ENCODE peak calls at places on chromosomes 16 and 17, in ten cellular contexts. E, S, X, K, L, Z, B, T, Y and C are unnamed samples.

GRCh38 chr16:12583237-12583897 is 220.3 kb downstream of the CPPED1 start:
- DNase-seq in E (no peak), S (no peak), X (no peak), K (no peak), L (no peak), Z (no peak), B (no peak), T (no peak), Y (no peak), C (no peak)

GRCh38 chr17:77322534-77323412 is 182.0 kb downstream of the SEC14L1 start:
- DNase-seq in E (peak; percentile 99), S (peak; percentile 71), X (no peak), K (peak; percentile 99), L (peak; percentile 2), Z (peak; percentile 95), B (peak; percentile 95), T (peak; percentile 99), Y (no peak), C (peak; percentile 98)

GRCh38 chr16:53899471-53899870 is 195.5 kb downstream of the FTO start:
- DNase-seq in E (peak; percentile 34), S (no peak), X (no peak), K (no peak), L (no peak), Z (no peak), B (no peak), T (peak; percentile 40), Y (no peak), C (no peak)

GRCh38 chr16:72948238-72948559 is 99.7 kb downstream of the ZFHX3 start:
- DNase-seq in E (no peak), S (no peak), X (no peak), K (no peak), L (no peak), Z (no peak), B (no peak), T (no peak), Y (no peak), C (no peak)

GRCh38 chr17:62963296-62963695 is 2.7 kb upstream of the TANC2 start:
- DNase-seq in E (peak; percentile 42), S (no peak), X (no peak), K (peak; percentile 87), L (no peak), Z (no peak), B (peak; percentile 59), T (peak; percentile 68), Y (no peak), C (peak; percentile 67)

GRCh38 chr16:85733839-85734170 is 17.1 kb downstream of the C16orf74 start:
- DNase-seq in E (no peak), S (peak; percentile 64), X (no peak), K (peak; percentile 42), L (no peak), Z (no peak), B (peak; percentile 47), T (peak; percentile 44), Y (no peak), C (peak; percentile 55)

GRCh38 chr17:40836020-40836419 is 13.6 kb upstream of the KRT10 start:
- DNase-seq in E (no peak), S (no peak), X (no peak), K (no peak), L (no peak), Z (no peak), B (no peak), T (no peak), Y (no peak), C (no peak)

GRCh38 chr17:43822566-43823190 is 10.3 kb downstream of the MPP3 start:
- DNase-seq in E (peak; percentile 47), S (no peak), X (no peak), K (no peak), L (no peak), Z (no peak), B (no peak), T (no peak), Y (no peak), C (no peak)

GRCh38 chr17:21674242-21674731 is 18.0 kb upstream of the KCNJ18 start:
- DNase-seq in E (no peak), S (peak; percentile 68), X (no peak), K (no peak), L (no peak), Z (no peak), B (no peak), T (no peak), Y (no peak), C (no peak)

GRCh38 chr17:19354123-19354522 is 8.4 kb downstream of the B9D1 start:
- DNase-seq in E (peak; percentile 83), S (no peak), X (no peak), K (peak; percentile 90), L (no peak), Z (peak; percentile 78), B (peak; percentile 86), T (peak; percentile 85), Y (no peak), C (peak; percentile 91)

GRCh38 chr17:40363480-40363838 is 1.1 kb downstream of the GJD3 start:
- DNase-seq in E (no peak), S (no peak), X (no peak), K (peak; percentile 52), L (no peak), Z (no peak), B (peak; percentile 71), T (peak; percentile 48), Y (no peak), C (no peak)

GRCh38 chr17:81509048-81509686 is 3.4 kb downstream of the ACTG1 start:
- DNase-seq in E (peak; percentile 47), S (no peak), X (no peak), K (peak; percentile 65), L (no peak), Z (no peak), B (no peak), T (no peak), Y (no peak), C (no peak)

GRCh38 chr16:2753523-2754020 is 1.1 kb downstream of the SRRM2 start:
- DNase-seq in E (no peak), S (no peak), X (no peak), K (no peak), L (no peak), Z (no peak), B (peak; percentile 44), T (peak; percentile 29), Y (no peak), C (peak; percentile 37)

GRCh38 chr17:43025766-43026537 is 921 bp downstream of the RND2 start:
- DNase-seq in E (no peak), S (no peak), X (no peak), K (no peak), L (no peak), Z (no peak), B (no peak), T (no peak), Y (no peak), C (no peak)

GRCh38 chr17:64326420-64327054 is 63.5 kb upstream of the TEX2 start:
- DNase-seq in E (peak; percentile 98), S (peak; percentile 74), X (no peak), K (peak; percentile 68), L (no peak), Z (no peak), B (no peak), T (peak; percentile 94), Y (no peak), C (peak; percentile 48)

GRCh38 chr17:29677139-29677834 is 54.6 kb upstream of the CORO6 start:
- DNase-seq in E (peak; percentile 61), S (peak; percentile 57), X (no peak), K (no peak), L (no peak), Z (no peak), B (no peak), T (peak; percentile 68), Y (no peak), C (no peak)

GRCh38 chr17:44216173-44216572 is 3.3 kb downstream of the UBTF start:
- DNase-seq in E (no peak), S (no peak), X (peak; percentile 44), K (no peak), L (peak; percentile 61), Z (no peak), B (no peak), T (no peak), Y (peak; percentile 72), C (no peak)

GRCh38 chr16:12497558-12497957 is 306.1 kb downstream of the CPPED1 start:
- DNase-seq in E (no peak), S (no peak), X (no peak), K (no peak), L (no peak), Z (no peak), B (no peak), T (no peak), Y (no peak), C (no peak)

GRCh38 chr17:45389354-45389753 is 43.3 kb downstream of the ARHGAP27 start:
- DNase-seq in E (no peak), S (no peak), X (no peak), K (no peak), L (no peak), Z (no peak), B (no peak), T (no peak), Y (no peak), C (no peak)

GRCh38 chr17:67531291-67531690 is 154.2 kb downstream of the PITPNC1 start:
- DNase-seq in E (peak; percentile 34), S (peak; percentile 62), X (no peak), K (no peak), L (no peak), Z (no peak), B (peak; percentile 37), T (peak; percentile 16), Y (no peak), C (no peak)

GRCh38 chr17:6231886-6232767 is 161.9 kb downstream of the WSCD1 start:
- DNase-seq in E (no peak), S (no peak), X (no peak), K (peak; percentile 52), L (no peak), Z (no peak), B (no peak), T (no peak), Y (no peak), C (peak; percentile 10)

GRCh38 chr17:35257080-35257701 is 14.3 kb downstream of the SLFN5 start:
- DNase-seq in E (peak; percentile 78), S (no peak), X (no peak), K (peak; percentile 65), L (no peak), Z (no peak), B (no peak), T (peak; percentile 77), Y (no peak), C (peak; percentile 60)

GRCh38 chr17:15298176-15298575 is 33.0 kb upstream of the PMP22 start:
- DNase-seq in E (peak; percentile 39), S (no peak), X (no peak), K (peak; percentile 71), L (no peak), Z (no peak), B (peak; percentile 65), T (peak; percentile 74), Y (no peak), C (peak; percentile 75)

GRCh38 chr16:72938426-72939164 is 109.3 kb downstream of the ZFHX3 start:
- DNase-seq in E (peak; percentile 93), S (peak; percentile 89), X (no peak), K (peak; percentile 58), L (no peak), Z (peak; percentile 23), B (peak; percentile 90), T (peak; percentile 94), Y (no peak), C (peak; percentile 59)

GRCh38 chr17:73170324-73170723 is 5.5 kb downstream of the SSTR2 start:
- DNase-seq in E (no peak), S (no peak), X (no peak), K (no peak), L (no peak), Z (no peak), B (no peak), T (no peak), Y (no peak), C (no peak)